ENCODE peak calls at places on chromosomes 6 and 20, in eight cellular contexts. One of them, this sample, is unnamed.

GRCh38 chr6:123994168-123994567 is 190.5 kb downstream of the NKAIN2 start:
- DNase-seq in B cell: no peak
- DNase-seq in left ventricle myocardium inferior: no peak
- DNase-seq in PC-3: no peak
- DNase-seq in RWPE1: no peak
- DNase-seq in GM12864: no peak
- DNase-seq in uterus: no peak
- DNase-seq in OCI-LY7: no peak
- DNase-seq in this sample: no peak

GRCh38 chr20:46260480-46260879 is 47.8 kb downstream of the CDH22 start:
- DNase-seq in B cell: no peak
- DNase-seq in left ventricle myocardium inferior: peak
- DNase-seq in PC-3: peak
- DNase-seq in RWPE1: peak
- DNase-seq in GM12864: no peak
- DNase-seq in uterus: no peak
- DNase-seq in OCI-LY7: no peak
- DNase-seq in this sample: no peak

GRCh38 chr6:54060286-54060685 is 51.0 kb upstream of the MLIP start:
- DNase-seq in B cell: no peak
- DNase-seq in left ventricle myocardium inferior: no peak
- DNase-seq in PC-3: no peak
- DNase-seq in RWPE1: no peak
- DNase-seq in GM12864: no peak
- DNase-seq in uterus: no peak
- DNase-seq in OCI-LY7: no peak
- DNase-seq in this sample: no peak

GRCh38 chr6:129969064-129969463 is 49.3 kb upstream of the L3MBTL3 start:
- DNase-seq in B cell: no peak
- DNase-seq in left ventricle myocardium inferior: no peak
- DNase-seq in PC-3: peak
- DNase-seq in RWPE1: no peak
- DNase-seq in GM12864: no peak
- DNase-seq in uterus: no peak
- DNase-seq in OCI-LY7: no peak
- DNase-seq in this sample: no peak

GRCh38 chr6:111844921-111845320 is 28.3 kb downstream of the FYN start:
- DNase-seq in B cell: no peak
- DNase-seq in left ventricle myocardium inferior: no peak
- DNase-seq in PC-3: no peak
- DNase-seq in RWPE1: no peak
- DNase-seq in GM12864: no peak
- DNase-seq in uterus: no peak
- DNase-seq in OCI-LY7: no peak
- DNase-seq in this sample: no peak

GRCh38 chr20:43721429-43722152 is 5.2 kb downstream of the GTSF1L start:
- DNase-seq in B cell: no peak
- DNase-seq in left ventricle myocardium inferior: no peak
- DNase-seq in PC-3: no peak
- DNase-seq in RWPE1: no peak
- DNase-seq in GM12864: no peak
- DNase-seq in uterus: no peak
- DNase-seq in OCI-LY7: peak
- DNase-seq in this sample: no peak

GRCh38 chr6:70811788-70812187 is 144.1 kb downstream of the SMAP1 start:
- DNase-seq in B cell: no peak
- DNase-seq in left ventricle myocardium inferior: no peak
- DNase-seq in PC-3: peak
- DNase-seq in RWPE1: peak
- DNase-seq in GM12864: no peak
- DNase-seq in uterus: no peak
- DNase-seq in OCI-LY7: no peak
- DNase-seq in this sample: no peak

GRCh38 chr6:147077251-147077650 is 127.0 kb upstream of the STXBP5 start:
- DNase-seq in B cell: no peak
- DNase-seq in left ventricle myocardium inferior: peak
- DNase-seq in PC-3: no peak
- DNase-seq in RWPE1: no peak
- DNase-seq in GM12864: no peak
- DNase-seq in uterus: no peak
- DNase-seq in OCI-LY7: no peak
- DNase-seq in this sample: no peak

GRCh38 chr20:51276331-51276730 is 253.4 kb upstream of the KCNG1 start:
- DNase-seq in B cell: no peak
- DNase-seq in left ventricle myocardium inferior: no peak
- DNase-seq in PC-3: no peak
- DNase-seq in RWPE1: no peak
- DNase-seq in GM12864: no peak
- DNase-seq in uterus: no peak
- DNase-seq in OCI-LY7: no peak
- DNase-seq in this sample: no peak

GRCh38 chr6:136959471-136959891 is 37.4 kb downstream of the SLC35D3 start:
- DNase-seq in B cell: no peak
- DNase-seq in left ventricle myocardium inferior: no peak
- DNase-seq in PC-3: no peak
- DNase-seq in RWPE1: no peak
- DNase-seq in GM12864: no peak
- DNase-seq in uterus: no peak
- DNase-seq in OCI-LY7: no peak
- DNase-seq in this sample: no peak

GRCh38 chr6:136952714-136953260 is 30.7 kb downstream of the SLC35D3 start:
- DNase-seq in B cell: no peak
- DNase-seq in left ventricle myocardium inferior: no peak
- DNase-seq in PC-3: no peak
- DNase-seq in RWPE1: no peak
- DNase-seq in GM12864: no peak
- DNase-seq in uterus: no peak
- DNase-seq in OCI-LY7: no peak
- DNase-seq in this sample: no peak

GRCh38 chr6:136955123-136955522 is 33.0 kb downstream of the SLC35D3 start:
- DNase-seq in B cell: no peak
- DNase-seq in left ventricle myocardium inferior: no peak
- DNase-seq in PC-3: no peak
- DNase-seq in RWPE1: no peak
- DNase-seq in GM12864: no peak
- DNase-seq in uterus: no peak
- DNase-seq in OCI-LY7: no peak
- DNase-seq in this sample: no peak

GRCh38 chr6:136958168-136958567 is 36.1 kb downstream of the SLC35D3 start:
- DNase-seq in B cell: no peak
- DNase-seq in left ventricle myocardium inferior: no peak
- DNase-seq in PC-3: no peak
- DNase-seq in RWPE1: no peak
- DNase-seq in GM12864: no peak
- DNase-seq in uterus: no peak
- DNase-seq in OCI-LY7: no peak
- DNase-seq in this sample: no peak

DNA sequence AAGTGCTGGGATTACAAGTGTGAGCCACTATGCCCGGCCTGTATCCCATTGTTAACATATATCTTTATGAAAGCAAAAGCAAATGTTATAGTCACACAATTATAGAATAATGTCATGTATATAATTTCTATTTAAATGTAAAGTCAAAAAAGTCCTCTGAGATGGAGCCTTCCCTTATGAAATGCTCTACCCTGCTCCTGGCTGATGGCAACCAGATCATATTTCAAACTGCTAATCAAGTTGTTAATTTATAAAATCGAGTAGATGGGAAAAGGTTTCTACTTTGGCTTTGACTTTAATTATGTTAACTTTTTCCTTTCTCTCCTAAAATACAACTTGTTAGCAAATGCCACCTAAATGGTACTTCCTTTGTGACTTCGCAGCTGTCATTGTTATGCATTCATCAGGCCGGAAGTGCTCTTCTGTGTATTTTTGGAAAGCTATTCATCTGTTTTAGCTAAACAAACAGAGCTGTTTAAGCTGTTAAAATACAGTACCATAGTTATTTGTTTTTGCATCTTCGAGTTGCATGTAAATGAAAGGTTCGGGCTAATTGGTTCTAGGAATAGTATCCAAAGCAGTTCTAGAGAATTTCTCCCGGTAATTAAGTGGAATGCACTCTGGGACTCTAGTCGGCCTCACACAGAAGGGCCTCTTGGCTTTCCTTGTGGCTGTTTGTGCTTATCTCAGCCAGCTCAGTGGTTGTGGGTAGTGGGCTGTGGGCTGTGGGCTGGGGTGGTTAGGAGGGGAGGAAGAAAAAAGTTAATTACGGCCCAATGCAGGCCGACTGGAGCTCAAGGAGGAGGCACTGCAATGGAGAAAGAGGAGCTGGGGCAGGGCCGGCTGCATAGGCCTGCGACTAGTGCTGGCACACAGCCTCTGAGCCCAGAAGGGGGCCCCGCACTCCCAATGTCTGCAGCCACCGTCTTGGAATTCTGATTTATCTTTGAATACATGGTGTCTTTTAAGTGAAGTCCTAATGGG is 34.8 kb downstream of the SLC35D3 start:
- DNase-seq in B cell: no peak
- DNase-seq in left ventricle myocardium inferior: no peak
- DNase-seq in PC-3: no peak
- DNase-seq in RWPE1: no peak
- DNase-seq in GM12864: no peak
- DNase-seq in uterus: no peak
- DNase-seq in OCI-LY7: peak
- DNase-seq in this sample: no peak
- TF ChIP-seq CTCF in B cell: no peak
- TF ChIP-seq CTCF in left ventricle myocardium inferior: no peak
- TF ChIP-seq CTCF in PC-3: peak
- TF ChIP-seq CTCF in RWPE1: no peak
- TF ChIP-seq CTCF in GM12864: no peak
- TF ChIP-seq CTCF in uterus: no peak
- TF ChIP-seq CTCF in OCI-LY7: no peak
- TF ChIP-seq CTCF in this sample: no peak

GRCh38 chr20:59770270-59770669 is 163.2 kb downstream of the SYCP2 start:
- DNase-seq in B cell: no peak
- DNase-seq in left ventricle myocardium inferior: no peak
- DNase-seq in PC-3: peak
- DNase-seq in RWPE1: peak
- DNase-seq in GM12864: no peak
- DNase-seq in uterus: no peak
- DNase-seq in OCI-LY7: no peak
- DNase-seq in this sample: no peak
- TF ChIP-seq CTCF in B cell: no peak
- TF ChIP-seq CTCF in left ventricle myocardium inferior: peak
- TF ChIP-seq CTCF in PC-3: peak
- TF ChIP-seq CTCF in RWPE1: no peak
- TF ChIP-seq CTCF in GM12864: no peak
- TF ChIP-seq CTCF in uterus: no peak
- TF ChIP-seq CTCF in OCI-LY7: peak
- TF ChIP-seq CTCF in this sample: no peak

GRCh38 chr6:15504040-15504491 is 158.8 kb downstream of the DTNBP1 start:
- DNase-seq in B cell: no peak
- DNase-seq in left ventricle myocardium inferior: peak
- DNase-seq in PC-3: no peak
- DNase-seq in RWPE1: no peak
- DNase-seq in GM12864: no peak
- DNase-seq in uterus: peak
- DNase-seq in OCI-LY7: no peak
- DNase-seq in this sample: no peak
- TF ChIP-seq CTCF in B cell: no peak
- TF ChIP-seq CTCF in left ventricle myocardium inferior: peak
- TF ChIP-seq CTCF in PC-3: no peak
- TF ChIP-seq CTCF in RWPE1: no peak
- TF ChIP-seq CTCF in GM12864: no peak
- TF ChIP-seq CTCF in uterus: no peak
- TF ChIP-seq CTCF in OCI-LY7: no peak
- TF ChIP-seq CTCF in this sample: no peak

GRCh38 chr6:117352466-117353081 is 73.2 kb downstream of the ROS1 start:
- DNase-seq in B cell: no peak
- DNase-seq in left ventricle myocardium inferior: no peak
- DNase-seq in PC-3: peak
- DNase-seq in RWPE1: peak
- DNase-seq in GM12864: no peak
- DNase-seq in uterus: no peak
- DNase-seq in OCI-LY7: peak
- DNase-seq in this sample: no peak
- TF ChIP-seq CTCF in B cell: peak
- TF ChIP-seq CTCF in left ventricle myocardium inferior: peak
- TF ChIP-seq CTCF in PC-3: peak
- TF ChIP-seq CTCF in RWPE1: peak
- TF ChIP-seq CTCF in GM12864: peak
- TF ChIP-seq CTCF in uterus: no peak
- TF ChIP-seq CTCF in OCI-LY7: peak
- TF ChIP-seq CTCF in this sample: no peak

DNA sequence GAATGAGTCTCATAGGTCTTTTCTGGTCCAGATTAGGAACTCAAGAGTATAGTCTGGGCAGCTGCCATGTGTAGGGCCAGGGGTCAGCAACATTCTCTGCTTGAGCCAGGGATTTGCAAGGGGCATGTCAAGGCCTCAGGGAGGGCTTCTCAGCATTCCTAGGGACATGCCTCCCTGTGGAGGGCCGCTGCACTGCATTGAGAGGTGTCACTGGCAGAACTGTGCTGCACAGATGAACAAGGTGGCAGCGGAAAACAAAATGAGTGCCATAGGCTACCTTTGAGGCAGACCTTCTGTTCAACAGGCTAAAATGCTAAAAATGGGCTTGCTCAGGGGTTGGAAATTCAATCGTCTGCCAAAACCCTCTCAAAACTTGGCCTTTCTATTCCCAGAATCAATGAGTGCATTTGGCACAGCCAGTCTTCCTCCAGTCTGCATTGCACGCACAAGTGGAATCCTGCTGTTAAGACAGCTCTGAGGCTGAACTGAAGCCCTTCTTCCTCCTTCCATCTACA is 51.6 kb upstream of the SRPK1 start:
- DNase-seq in B cell: no peak
- DNase-seq in left ventricle myocardium inferior: no peak
- DNase-seq in PC-3: no peak
- DNase-seq in RWPE1: no peak
- DNase-seq in GM12864: no peak
- DNase-seq in uterus: no peak
- DNase-seq in OCI-LY7: no peak
- DNase-seq in this sample: no peak
- TF ChIP-seq CTCF in B cell: no peak
- TF ChIP-seq CTCF in left ventricle myocardium inferior: peak
- TF ChIP-seq CTCF in PC-3: no peak
- TF ChIP-seq CTCF in RWPE1: no peak
- TF ChIP-seq CTCF in GM12864: peak
- TF ChIP-seq CTCF in uterus: no peak
- TF ChIP-seq CTCF in OCI-LY7: no peak
- TF ChIP-seq CTCF in this sample: no peak

GRCh38 chr6:39102821-39103136 is 12.2 kb downstream of the SAYSD1 start:
- DNase-seq in B cell: no peak
- DNase-seq in left ventricle myocardium inferior: no peak
- DNase-seq in PC-3: no peak
- DNase-seq in RWPE1: no peak
- DNase-seq in GM12864: no peak
- DNase-seq in uterus: no peak
- DNase-seq in OCI-LY7: no peak
- DNase-seq in this sample: no peak
- TF ChIP-seq CTCF in B cell: no peak
- TF ChIP-seq CTCF in left ventricle myocardium inferior: no peak
- TF ChIP-seq CTCF in PC-3: no peak
- TF ChIP-seq CTCF in RWPE1: no peak
- TF ChIP-seq CTCF in GM12864: no peak
- TF ChIP-seq CTCF in uterus: no peak
- TF ChIP-seq CTCF in OCI-LY7: no peak
- TF ChIP-seq CTCF in this sample: no peak

GRCh38 chr6:131084982-131085381 is 21.9 kb upstream of the EPB41L2 start:
- DNase-seq in B cell: no peak
- DNase-seq in left ventricle myocardium inferior: no peak
- DNase-seq in PC-3: no peak
- DNase-seq in RWPE1: no peak
- DNase-seq in GM12864: no peak
- DNase-seq in uterus: no peak
- DNase-seq in OCI-LY7: peak
- DNase-seq in this sample: no peak
- TF ChIP-seq CTCF in B cell: no peak
- TF ChIP-seq CTCF in left ventricle myocardium inferior: no peak
- TF ChIP-seq CTCF in PC-3: no peak
- TF ChIP-seq CTCF in RWPE1: no peak
- TF ChIP-seq CTCF in GM12864: peak
- TF ChIP-seq CTCF in uterus: no peak
- TF ChIP-seq CTCF in OCI-LY7: peak
- TF ChIP-seq CTCF in this sample: no peak